ENCODE peak calls at places on chromosome 1, in five cellular contexts. P is GM04504; Z is amniotic stem cell; N is stimulated activated CD8-positive, alpha-beta memory T cell treated with anti-CD3 and anti-CD28 coated beads, Interleukin-2, amount 100 ng/mL, for 48 hours; B is stromal cell of bone marrow. C is an unnamed sample.

GRCh38 chr1:30405081-30405480 is 318.3 kb downstream of the MATN1 start:
- DNase-seq in P (no peak), N (no peak), Z (no peak), B (no peak), C (no peak)

GRCh38 chr1:20964540-20965484 is 177.7 kb upstream of the HP1BP3 start:
- DNase-seq in N (no peak), B (no peak), Z (no peak), P (no peak), C (no peak)

GRCh38 chr1:230188826-230189225 is 121.8 kb downstream of the GALNT2 start:
- DNase-seq in N (no peak), P (no peak), B (no peak), Z (no peak), C (no peak)

GRCh38 chr1:181173761-181174371 is 85.4 kb downstream of the IER5 start:
- DNase-seq in N (no peak), B (no peak), P (no peak), Z (no peak), C (no peak)

GRCh38 chr1:210489491-210489890 is 160.8 kb downstream of the HHAT start:
- DNase-seq in P (no peak), Z (no peak), N (no peak), B (no peak), C (peak)

GRCh38 chr1:101039245-101039644 is 13.7 kb upstream of the DPH5 start:
- DNase-seq in Z (no peak), N (no peak), B (no peak), P (no peak), C (no peak)

GRCh38 chr1:201376464-201377374 is 761 bp downstream of the TNNT2 start:
- DNase-seq in Z (peak), N (no peak), P (no peak), B (no peak), C (no peak)

GRCh38 chr1:70807088-70807664 is 240.4 kb downstream of the PTGER3 start:
- DNase-seq in P (no peak), Z (no peak), N (no peak), B (no peak), C (no peak)

GRCh38 chr1:23867542-23867952 is 543 bp downstream of the FUCA1 start:
- DNase-seq in Z (no peak), N (peak), P (no peak), B (no peak), C (no peak)

GRCh38 chr1:30523055-30524020 is 200.0 kb downstream of the MATN1 start:
- DNase-seq in Z (no peak), N (no peak), B (peak), P (peak), C (no peak)

GRCh38 chr1:6730473-6730872 is 28.9 kb upstream of the DNAJC11 start:
- DNase-seq in B (no peak), P (no peak), N (no peak), Z (no peak), C (no peak)

GRCh38 chr1:167566766-167567165 is 13.2 kb upstream of the CREG1 start:
- DNase-seq in N (no peak), P (no peak), Z (no peak), B (no peak), C (no peak)

C was measured in DMS 273 treated with DMSO at 0.1 percent for 48 hours.